ENCODE peak calls at places on chromosomes 12 and 14, in seven cellular contexts. T is stomach, E is HepG2, U is SK-N-SH, Q is K562, Y is HCT116, D is GM12891. F is an unnamed sample.

GRCh38 chr14:58677525-58677924 is 39.8 kb downstream of the DACT1 start:
- DNase-seq in T (no peak), E (no peak), U (no peak), Q (no peak), Y (no peak), D (no peak), F (no peak)

GRCh38 chr14:71231521-71232393 is 324.5 kb downstream of the PCNX1 start:
- DNase-seq in T (no peak), E (no peak), U (peak; percentile 19), Q (peak; percentile 11), Y (no peak), D (peak; percentile 18), F (no peak)

GRCh38 chr12:47066278-47067048 is 13.0 kb upstream of the PCED1B start:
- DNase-seq in T (no peak), E (no peak), U (no peak), Q (no peak), Y (no peak), D (no peak), F (no peak)

GRCh38 chr14:20836668-20837338 is 34.2 kb upstream of the RNASE1 start:
- DNase-seq in T (peak; percentile 58), E (peak; percentile 63), U (no peak), Q (no peak), Y (peak; percentile 66), D (no peak), F (no peak)

GRCh38 chr14:33477752-33478151 is 473.1 kb downstream of the EGLN3 start:
- DNase-seq in T (no peak), E (no peak), U (no peak), Q (no peak), Y (no peak), D (no peak), F (no peak)

GRCh38 chr14:66233571-66233970 is 252.6 kb upstream of the CCDC196 start:
- DNase-seq in T (no peak), E (no peak), U (peak; percentile 8), Q (no peak), Y (no peak), D (no peak), F (no peak)

GRCh38 chr12:65039306-65039705 is 81.8 kb downstream of the WIF1 start:
- DNase-seq in T (no peak), E (no peak), U (no peak), Q (no peak), Y (no peak), D (no peak), F (no peak)

GRCh38 chr14:68191567-68192321 is 372.2 kb downstream of the RAD51B start:
- DNase-seq in T (no peak), E (peak; percentile 92), U (no peak), Q (no peak), Y (peak; percentile 22), D (no peak), F (no peak)

GRCh38 chr12:132954471-132955048 is 1.5 kb downstream of the ZNF605 start:
- DNase-seq in T (no peak), E (no peak), U (no peak), Q (no peak), Y (no peak), D (no peak), F (peak; percentile 61)

GRCh38 chr14:20632831-20633771 is 8.4 kb downstream of the OR6S1 start:
- DNase-seq in T (peak; percentile 43), E (peak; percentile 93), U (peak; percentile 43), Q (peak; percentile 70), Y (no peak), D (peak; percentile 65), F (peak; percentile 67)

GRCh38 chr12:47816646-47817271 is 2.9 kb downstream of the HDAC7 start:
- DNase-seq in T (no peak), E (no peak), U (peak; percentile 76), Q (no peak), Y (no peak), D (no peak), F (peak; percentile 79)

GRCh38 chr14:32509632-32510187 is 180.6 kb downstream of the AKAP6 start:
- DNase-seq in T (peak; percentile 30), E (peak; percentile 50), U (no peak), Q (no peak), Y (no peak), D (no peak), F (no peak)

GRCh38 chr12:83092101-83092500 is 405.4 kb downstream of the TMTC2 start:
- DNase-seq in T (no peak), E (no peak), U (no peak), Q (no peak), Y (no peak), D (no peak), F (no peak)

GRCh38 chr14:89957791-89958190 is 2.1 kb downstream of the TDP1 start:
- DNase-seq in T (no peak), E (no peak), U (no peak), Q (no peak), Y (no peak), D (no peak), F (peak; percentile 73)

GRCh38 chr12:94242871-94243270 is 94.5 kb downstream of the PLXNC1 start:
- DNase-seq in T (no peak), E (no peak), U (no peak), Q (no peak), Y (no peak), D (no peak), F (peak; percentile 81)

GRCh38 chr14:50340045-50340444 is 27.9 kb downstream of the DMAC2L start:
- DNase-seq in T (no peak), E (no peak), U (no peak), Q (no peak), Y (no peak), D (no peak), F (no peak)

GRCh38 chr14:50343424-50343823 is 31.3 kb downstream of the DMAC2L start:
- DNase-seq in T (no peak), E (no peak), U (no peak), Q (no peak), Y (no peak), D (no peak), F (no peak)

GRCh38 chr14:50340945-50341344 is 28.8 kb downstream of the DMAC2L start:
- DNase-seq in T (no peak), E (no peak), U (peak; percentile 32), Q (peak; percentile 20), Y (no peak), D (no peak), F (no peak)

GRCh38 chr14:50344116-50344775 is 32.1 kb downstream of the DMAC2L start:
- DNase-seq in T (no peak), E (no peak), U (no peak), Q (no peak), Y (no peak), D (no peak), F (no peak)

DNA sequence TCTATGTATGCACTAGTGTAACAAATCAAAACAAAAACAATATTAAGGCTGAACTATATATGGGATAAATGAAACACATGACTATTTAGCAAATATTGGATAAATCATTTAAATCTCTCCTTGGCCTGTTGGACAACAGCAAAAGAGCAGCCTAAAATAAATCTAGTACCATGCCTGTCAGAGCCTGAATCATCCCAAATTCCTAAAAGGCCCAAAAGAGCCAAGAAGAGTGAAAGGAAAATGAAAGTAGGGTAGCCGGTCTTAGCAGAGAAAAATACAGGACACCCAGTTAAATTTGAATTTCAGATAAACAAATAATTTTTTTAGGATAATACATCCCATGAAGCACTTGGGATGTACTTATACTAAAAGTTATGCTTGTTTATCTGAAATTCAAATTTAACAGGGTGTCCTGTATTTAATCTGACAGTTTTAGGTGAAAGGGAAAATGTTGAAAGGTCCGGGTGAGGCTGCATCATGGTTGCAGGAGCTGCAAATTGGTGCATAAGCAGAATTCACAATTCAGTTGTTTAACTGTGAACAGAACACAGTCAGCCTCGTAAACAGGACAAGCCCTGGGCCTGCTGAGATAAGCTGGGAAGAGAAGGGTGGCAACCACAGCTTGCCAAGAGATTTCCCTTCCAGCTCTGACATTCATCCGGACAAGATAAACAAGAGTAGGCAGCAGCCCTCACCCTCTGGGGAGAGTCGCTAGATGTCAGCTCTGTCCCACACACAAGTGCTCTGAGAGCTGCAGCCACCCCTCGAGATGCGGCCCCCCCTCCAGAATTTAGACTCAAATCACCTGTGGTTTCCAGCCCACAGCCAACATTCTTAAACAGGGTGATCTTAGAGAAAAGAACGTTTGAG is 30.3 kb downstream of the DMAC2L start:
- DNase-seq in T (no peak), E (peak; percentile 66), U (peak; percentile 78), Q (peak; percentile 53), Y (no peak), D (peak; percentile 54), F (peak; percentile 87)
- TF ChIP-seq POLR2AphosphoS5 in T (no peak), E (no peak), U (no peak), Q (peak; percentile 71), Y (no peak), D (no peak), F (no peak)

GRCh38 chr14:22561661-22562579 is 27.1 kb downstream of the DAD1 start:
- DNase-seq in T (no peak), E (peak; percentile 60), U (no peak), Q (peak; percentile 42), Y (no peak), D (no peak), F (no peak)
- TF ChIP-seq POLR2AphosphoS5 in T (no peak), E (no peak), U (no peak), Q (no peak), Y (no peak), D (no peak), F (peak; percentile 81)

GRCh38 chr12:51482808-51483532 is 58.3 kb downstream of the SLC4A8 start:
- DNase-seq in T (no peak), E (no peak), U (no peak), Q (no peak), Y (no peak), D (peak; percentile 18), F (no peak)
- TF ChIP-seq POLR2AphosphoS5 in T (no peak), E (no peak), U (no peak), Q (no peak), Y (no peak), D (no peak), F (no peak)

DNA sequence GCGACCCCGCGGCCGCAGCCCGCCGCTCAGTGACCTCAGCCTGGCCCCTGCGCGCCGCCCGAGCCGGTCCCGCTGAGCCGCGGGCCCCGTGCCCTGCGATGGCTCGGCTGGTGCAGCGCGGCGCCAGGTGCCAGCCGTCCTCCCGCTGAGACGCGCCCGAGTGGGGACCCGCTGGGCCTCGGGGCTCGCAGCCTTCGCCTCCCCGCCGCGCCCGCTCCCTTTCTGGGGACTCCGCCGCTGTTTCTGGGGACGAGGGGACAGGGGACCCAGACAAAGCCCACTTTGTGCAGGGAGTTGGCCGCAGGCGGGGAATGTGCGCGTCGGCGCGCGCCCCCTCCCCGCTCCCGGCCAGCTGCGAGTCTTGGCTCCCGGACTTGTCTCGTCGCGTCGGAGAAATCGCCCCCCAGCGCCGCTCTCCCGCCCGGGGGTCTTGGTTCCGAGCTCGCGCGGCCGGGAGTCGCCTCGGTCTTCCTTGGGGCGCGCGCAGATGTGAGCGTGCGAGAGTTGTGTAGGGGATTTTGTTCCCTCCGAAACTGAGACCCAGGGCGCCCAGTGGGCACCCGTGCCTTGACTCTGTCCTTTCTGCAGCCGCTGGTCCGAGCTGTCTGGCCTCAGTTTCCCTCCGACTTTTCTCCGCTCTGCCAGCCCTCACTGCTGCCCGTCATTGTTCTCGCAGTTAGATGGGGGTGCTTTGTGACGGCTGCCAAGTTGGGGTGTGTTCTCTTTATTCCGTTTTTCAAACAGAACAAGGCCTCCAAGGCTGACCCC is 765 bp downstream of the VASH1 start:
- DNase-seq in T (no peak), E (no peak), U (no peak), Q (no peak), Y (no peak), D (no peak), F (no peak)
- TF ChIP-seq POLR2AphosphoS5 in T (no peak), E (no peak), U (no peak), Q (no peak), Y (no peak), D (no peak), F (no peak)

GRCh38 chr14:69615471-69616407 is 4.3 kb downstream of the SUSD6 start:
- DNase-seq in T (peak; percentile 49), E (no peak), U (no peak), Q (no peak), Y (no peak), D (no peak), F (peak; percentile 81)
- TF ChIP-seq POLR2AphosphoS5 in T (peak; percentile 51), E (no peak), U (peak; percentile 42), Q (no peak), Y (no peak), D (no peak), F (peak; percentile 85)

F was measured in spleen.